ENCODE peak calls at places on chromosomes 4 and X, in nine cellular contexts. Q, Y, O, B, I, W, P, V and C are unnamed samples.
A peak's percentile ranks its signal among the peaks of the same experiment; 100 is the strongest.

GRCh38 chr4:3386486-3386885 is 55.3 kb upstream of the HGFAC start:
- DNase-seq in Q (no peak), Y (no peak), O (no peak), B (no peak), I (no peak), W (no peak), P (no peak), V (no peak), C (no peak)

GRCh38 chr4:123327346-123327745 is 69.2 kb upstream of the SPRY1 start:
- DNase-seq in Q (no peak), Y (no peak), O (no peak), B (no peak), I (no peak), W (no peak), P (no peak), V (no peak), C (no peak)

GRCh38 chr4:90842960-90843359 is 715.8 kb downstream of the CCSER1 start:
- DNase-seq in Q (no peak), Y (no peak), O (no peak), B (no peak), I (no peak), W (no peak), P (no peak), V (no peak), C (no peak)

GRCh38 chr4:14837860-14838259 is 164.4 kb upstream of the CPEB2 start:
- DNase-seq in Q (no peak), Y (no peak), O (no peak), B (no peak), I (no peak), W (no peak), P (no peak), V (peak; percentile 3), C (no peak)

GRCh38 chr4:169070071-169070894 is 60.2 kb upstream of the CBR4 start:
- DNase-seq in Q (no peak), Y (no peak), O (no peak), B (peak; percentile 73), I (peak; percentile 93), W (no peak), P (no peak), V (peak; percentile 44), C (peak; percentile 89)

GRCh38 chr4:1721666-1722550 is 587 bp downstream of the TACC3 start:
- DNase-seq in Q (no peak), Y (no peak), O (no peak), B (no peak), I (no peak), W (no peak), P (no peak), V (no peak), C (peak; percentile 61)

GRCh38 chrX:108735680-108736508 is 469 bp downstream of the IRS4 start:
- DNase-seq in Q (no peak), Y (no peak), O (no peak), B (no peak), I (no peak), W (no peak), P (no peak), V (peak; percentile 15), C (peak; percentile 35)

GRCh38 chrX:82648062-82648461 is 860.0 kb upstream of the POU3F4 start:
- DNase-seq in Q (no peak), Y (no peak), O (no peak), B (no peak), I (peak; percentile 1), W (no peak), P (no peak), V (peak; percentile 1), C (no peak)

GRCh38 chr4:1990348-1990645 is 18.5 kb downstream of the NELFA start:
- DNase-seq in Q (no peak), Y (no peak), O (no peak), B (no peak), I (no peak), W (no peak), P (no peak), V (no peak), C (no peak)

GRCh38 chr4:41679991-41680390 is 68.5 kb downstream of the PHOX2B start:
- DNase-seq in Q (no peak), Y (no peak), O (no peak), B (no peak), I (no peak), W (no peak), P (no peak), V (peak; percentile 12), C (no peak)

GRCh38 chr4:6916587-6917444 is 7.2 kb downstream of the TBC1D14 start:
- DNase-seq in Q (no peak), Y (peak; percentile 20), O (no peak), B (no peak), I (no peak), W (no peak), P (no peak), V (peak; percentile 56), C (no peak)

GRCh38 chr4:161189286-161190134 is 974.3 kb downstream of the FSTL5 start:
- DNase-seq in Q (no peak), Y (no peak), O (no peak), B (no peak), I (peak; percentile 72), W (no peak), P (no peak), V (no peak), C (no peak)

GRCh38 chrX:17550011-17550410 is 175.0 kb downstream of the NHS start:
- DNase-seq in Q (no peak), Y (no peak), O (no peak), B (no peak), I (no peak), W (no peak), P (no peak), V (no peak), C (no peak)